ENCODE peak calls at places on chromosomes 4 and X, in nine cellular contexts. P is fibroblast of lung, W is GM12878, R is mammary epithelial cell, J is K562, Y is Karpas-422, F is mesenchymal stem cell, A is MM.1S, O is adipocyte. Q is an unnamed sample.
A peak's percentile ranks its signal among the peaks of the same experiment; 100 is the strongest.

GRCh38 chr4:64935469-64936001 is 526.3 kb upstream of the TECRL start:
- DNase-seq in P (no peak), W (no peak), R (no peak), J (no peak), Y (no peak), F (no peak), A (no peak), O (no peak), Q (no peak)

GRCh38 chr4:148540622-148541326 is 98.6 kb upstream of the NR3C2 start:
- DNase-seq in P (no peak), W (no peak), R (no peak), J (no peak), Y (no peak), F (no peak), A (no peak), O (no peak), Q (peak; percentile 46)

GRCh38 chrX:56802428-56802827 is 73.4 kb downstream of the NBDY start:
- DNase-seq in P (no peak), W (no peak), R (no peak), J (no peak), Y (no peak), F (no peak), A (no peak), O (no peak), Q (no peak)

GRCh38 chr4:71553605-71554004 is 214.8 kb downstream of the SLC4A4 start:
- DNase-seq in P (peak; percentile 68), W (no peak), R (peak; percentile 12), J (peak; percentile 7), Y (peak; percentile 62), F (peak; percentile 55), A (no peak), O (peak; percentile 71), Q (no peak)

GRCh38 chrX:45851434-45851991 is 650.8 kb upstream of the DIPK2B start:
- DNase-seq in P (no peak), W (no peak), R (peak; percentile 87), J (no peak), Y (no peak), F (peak; percentile 22), A (peak; percentile 58), O (peak; percentile 67), Q (peak; percentile 48)

GRCh38 chr4:41256131-41256739 is 493 bp upstream of the UCHL1 start:
- DNase-seq in P (peak; percentile 70), W (no peak), R (no peak), J (no peak), Y (no peak), F (peak; percentile 67), A (no peak), O (peak; percentile 74), Q (no peak)

GRCh38 chr4:5713861-5714260 is 2.9 kb downstream of the EVC start:
- DNase-seq in P (no peak), W (no peak), R (no peak), J (no peak), Y (no peak), F (no peak), A (no peak), O (no peak), Q (no peak)

GRCh38 chrX:3346436-3347329 is at the start of gene MXRA5:
- DNase-seq in P (peak; percentile 6), W (no peak), R (peak; percentile 36), J (no peak), Y (no peak), F (peak; percentile 60), A (no peak), O (peak; percentile 44), Q (no peak)

GRCh38 chrX:153306527-153307115 is 14.9 kb downstream of the PNMA6F start:
- DNase-seq in P (no peak), W (no peak), R (no peak), J (no peak), Y (no peak), F (no peak), A (no peak), O (no peak), Q (no peak)

GRCh38 chr4:183450108-183450507 is 5.7 kb downstream of the CDKN2AIP start:
- DNase-seq in P (no peak), W (no peak), R (no peak), J (no peak), Y (no peak), F (no peak), A (no peak), O (no peak), Q (no peak)
- H3K36me3 ChIP-seq in P (peaks cover 7% of the 10 kb centered on the region), W (peaks cover 4% of the 10 kb centered on the region), R (peaks cover 25% of the 10 kb centered on the region), J (peaks cover 63% of the 10 kb centered on the region), Y (peaks cover 21% of the 10 kb centered on the region), F (peaks cover 10% of the 10 kb centered on the region), A (peaks cover 35% of the 10 kb centered on the region), O (peaks cover 70% of the 10 kb centered on the region), Q (peaks cover 13% of the 10 kb centered on the region)

GRCh38 chrX:1388651-1389050 is 3.3 kb downstream of the SLC25A6 start:
- DNase-seq in P (no peak), W (no peak), R (no peak), J (no peak), Y (no peak), F (no peak), A (no peak), O (no peak), Q (no peak)

GRCh38 chrX:1391370-1391706 is 575 bp downstream of the SLC25A6 start:
- DNase-seq in P (no peak), W (peak; percentile 69), R (no peak), J (peak; percentile 89), Y (no peak), F (no peak), A (no peak), O (no peak), Q (peak; percentile 90)

GRCh38 chrX:1390621-1391369 is 1.1 kb downstream of the SLC25A6 start:
- DNase-seq in P (no peak), W (no peak), R (no peak), J (no peak), Y (no peak), F (no peak), A (no peak), O (no peak), Q (no peak)

GRCh38 chrX:1389181-1389992 is 2.5 kb downstream of the SLC25A6 start:
- DNase-seq in P (no peak), W (no peak), R (no peak), J (no peak), Y (no peak), F (no peak), A (no peak), O (no peak), Q (no peak)

DNA sequence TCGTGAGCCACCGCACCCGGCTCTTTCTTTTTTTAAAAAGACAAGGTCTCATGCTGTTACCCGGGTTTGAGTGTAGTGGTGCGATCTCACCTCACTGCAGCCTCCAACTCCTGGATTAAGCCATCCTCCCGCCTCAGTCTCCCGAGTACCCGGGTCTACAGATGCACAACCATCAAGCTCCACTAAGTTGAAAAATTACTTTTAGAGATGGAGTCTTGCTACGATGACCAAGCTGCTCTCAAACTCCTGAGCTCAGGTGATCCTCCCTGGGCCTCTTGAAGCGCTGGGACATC is 2.0 kb downstream of the SLC25A6 start:
- DNase-seq in P (no peak), W (no peak), R (no peak), J (no peak), Y (no peak), F (no peak), A (no peak), O (no peak), Q (no peak)
- H3K9me3 ChIP-seq in P (no peaks in the 10 kb centered on the region), W (no peaks in the 10 kb centered on the region), R (no peaks in the 10 kb centered on the region), J (no peaks in the 10 kb centered on the region), Y (no peaks in the 10 kb centered on the region), F (no peaks in the 10 kb centered on the region), A (no peaks in the 10 kb centered on the region), O (no peaks in the 10 kb centered on the region), Q (no peaks in the 10 kb centered on the region)

DNA sequence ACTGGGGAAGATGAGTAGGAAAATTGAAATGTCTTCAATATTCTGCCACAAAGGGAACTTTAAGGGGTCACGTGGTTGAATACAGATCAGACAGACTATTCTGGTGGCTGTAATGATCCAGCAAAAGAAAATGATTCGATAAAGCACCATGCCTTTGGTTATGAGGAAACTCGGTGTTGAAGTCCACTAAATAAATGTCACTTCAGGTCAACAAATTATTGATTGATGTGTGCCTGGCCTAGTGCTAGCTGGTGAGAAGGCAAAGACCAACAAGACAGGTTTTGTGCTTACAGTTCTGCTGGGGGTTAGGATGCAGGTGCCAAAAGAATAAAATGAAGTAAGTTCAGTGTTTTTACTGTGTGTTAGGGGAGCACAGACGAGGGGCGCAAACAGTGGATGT is 142.5 kb downstream of the STAG2 start:
- DNase-seq in P (no peak), W (no peak), R (no peak), J (no peak), Y (no peak), F (no peak), A (no peak), O (no peak), Q (no peak)
- H3K9ac ChIP-seq in P (no peak overlapping the region), W (no peak overlapping the region), R (no peak overlapping the region), J (no peak overlapping the region), Y (no peak overlapping the region), F (no peak overlapping the region), A (no peak overlapping the region), O (no peak overlapping the region), Q (no peak overlapping the region)

GRCh38 chr4:112704322-112704721 is 67.4 kb downstream of the LARP7 start:
- DNase-seq in P (no peak), W (no peak), R (no peak), J (no peak), Y (no peak), F (no peak), A (no peak), O (no peak), Q (no peak)

GRCh38 chr4:112708772-112709171 is 71.8 kb downstream of the LARP7 start:
- DNase-seq in P (no peak), W (no peak), R (no peak), J (no peak), Y (no peak), F (no peak), A (no peak), O (no peak), Q (no peak)

GRCh38 chr4:112702892-112703291 is 65.9 kb downstream of the LARP7 start:
- DNase-seq in P (no peak), W (no peak), R (no peak), J (no peak), Y (no peak), F (no peak), A (no peak), O (no peak), Q (no peak)

GRCh38 chr4:112704991-112705845 is 68.3 kb downstream of the LARP7 start:
- DNase-seq in P (peak; percentile 52), W (no peak), R (peak; percentile 63), J (no peak), Y (no peak), F (peak; percentile 77), A (no peak), O (peak; percentile 86), Q (no peak)

DNA sequence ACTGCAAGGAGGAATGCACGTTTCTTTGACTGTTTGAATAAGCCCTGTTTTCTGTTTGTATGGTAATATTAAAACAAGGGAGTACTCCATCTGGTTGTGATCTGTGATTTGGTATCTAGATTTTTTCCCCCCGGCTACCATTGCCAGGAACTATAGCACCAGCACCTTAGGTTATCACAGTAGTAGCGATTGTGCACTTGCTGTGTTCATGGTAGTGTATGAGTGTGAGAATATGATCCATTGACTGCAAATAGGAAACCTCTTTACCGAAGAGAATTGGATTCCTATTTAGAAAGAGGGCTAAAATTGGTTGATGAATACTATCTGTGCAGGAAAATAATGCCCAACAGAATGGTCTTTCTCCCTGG is 69.9 kb downstream of the LARP7 start:
- DNase-seq in P (no peak), W (no peak), R (no peak), J (no peak), Y (no peak), F (no peak), A (no peak), O (no peak), Q (no peak)
- H3K36me3 ChIP-seq in P (no peaks in the 10 kb centered on the region), W (no peaks in the 10 kb centered on the region), R (no peaks in the 10 kb centered on the region), J (no peaks in the 10 kb centered on the region), Y (no peaks in the 10 kb centered on the region), F (no peaks in the 10 kb centered on the region), A (no peaks in the 10 kb centered on the region), O (no peaks in the 10 kb centered on the region), Q (no peaks in the 10 kb centered on the region)

GRCh38 chrX:67094061-67094460 is 449.8 kb upstream of the AR start:
- DNase-seq in P (no peak), W (no peak), R (no peak), J (no peak), Y (no peak), F (no peak), A (no peak), O (no peak), Q (no peak)
- H3K9me3 ChIP-seq in P (no peaks in the 10 kb centered on the region), W (no peaks in the 10 kb centered on the region), R (peaks cover 14% of the 10 kb centered on the region), J (no peaks in the 10 kb centered on the region), Y (peaks cover 21% of the 10 kb centered on the region), F (peaks cover 4% of the 10 kb centered on the region), A (no peaks in the 10 kb centered on the region), O (peaks cover 3% of the 10 kb centered on the region), Q (no peaks in the 10 kb centered on the region)